ENCODE peak calls at places on chromosomes 11 and 22, in eight cellular contexts. U, Q, Y, M, A, R, V and C are unnamed samples.

GRCh38 chr11:17314232-17314547 is 37.4 kb upstream of the NCR3LG1 start:
- DNase-seq in U (no peak), Q (no peak), Y (peak; percentile 96), M (no peak), A (no peak), R (peak; percentile 49), V (no peak), C (no peak)

GRCh38 chr11:120132645-120133185 is 5.2 kb downstream of the TRIM29 start:
- DNase-seq in U (peak; percentile 23), Q (peak; percentile 16), Y (no peak), M (no peak), A (no peak), R (no peak), V (no peak), C (no peak)

GRCh38 chr11:110505514-110506284 is 76.0 kb downstream of the FDX1 start:
- DNase-seq in U (no peak), Q (no peak), Y (no peak), M (no peak), A (no peak), R (no peak), V (no peak), C (no peak)

GRCh38 chr11:1219446-1219835 is 3.4 kb upstream of the MUC5B start:
- DNase-seq in U (no peak), Q (peak; percentile 66), Y (no peak), M (no peak), A (no peak), R (no peak), V (no peak), C (peak; percentile 45)

GRCh38 chr11:119585038-119585666 is 143.8 kb downstream of the NECTIN1 start:
- DNase-seq in U (peak; percentile 40), Q (no peak), Y (no peak), M (no peak), A (no peak), R (peak; percentile 58), V (peak; percentile 49), C (no peak)

GRCh38 chr22:22235564-22235963 is 9.0 kb upstream of the VPREB1 start:
- DNase-seq in U (peak; percentile 73), Q (no peak), Y (peak; percentile 19), M (no peak), A (peak; percentile 27), R (peak; percentile 32), V (peak; percentile 44), C (peak; percentile 31)

GRCh38 chr11:73461335-73461840 is 85.2 kb downstream of the RELT start:
- DNase-seq in U (no peak), Q (no peak), Y (no peak), M (no peak), A (no peak), R (no peak), V (no peak), C (no peak)

GRCh38 chr11:79150320-79150719 is 290.5 kb downstream of the TENM4 start:
- DNase-seq in U (no peak), Q (no peak), Y (no peak), M (no peak), A (no peak), R (no peak), V (no peak), C (no peak)

GRCh38 chr22:36282078-36282831 is 29.3 kb downstream of the APOL1 start:
- DNase-seq in U (no peak), Q (peak; percentile 52), Y (no peak), M (no peak), A (no peak), R (no peak), V (no peak), C (peak; percentile 67)

GRCh38 chr22:39498368-39498767 is 3.7 kb upstream of the MIEF1 start:
- DNase-seq in U (no peak), Q (no peak), Y (no peak), M (no peak), A (no peak), R (no peak), V (no peak), C (no peak)

GRCh38 chr11:96021901-96022650 is 98.2 kb upstream of the MTMR2 start:
- DNase-seq in U (no peak), Q (no peak), Y (no peak), M (no peak), A (no peak), R (no peak), V (no peak), C (no peak)

GRCh38 chr22:50672041-50672440 is 582 bp upstream of the SHANK3 start:
- DNase-seq in U (no peak), Q (no peak), Y (no peak), M (no peak), A (no peak), R (no peak), V (no peak), C (no peak)

DNA sequence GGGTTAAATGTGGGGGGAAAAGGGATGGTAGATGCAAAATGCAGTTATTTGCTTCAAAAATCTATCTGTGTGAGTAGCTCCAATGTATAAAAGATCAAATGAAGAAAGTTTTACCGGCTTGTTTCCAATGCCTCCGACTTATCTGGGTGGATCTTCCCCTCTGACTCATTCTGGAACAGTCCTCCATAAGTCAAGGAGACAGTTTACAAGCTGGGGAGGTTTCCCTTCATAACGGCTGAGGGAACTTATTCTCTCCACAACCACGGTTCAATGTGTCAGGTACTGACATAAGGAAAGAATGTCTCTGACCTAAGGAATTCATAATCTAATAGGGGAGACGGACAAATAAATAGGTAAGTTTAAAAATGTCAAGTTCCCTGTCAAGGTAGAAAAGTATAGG is 49.7 kb upstream of the BIRC3 start:
- DNase-seq in U (peak; percentile 54), Q (no peak), Y (peak; percentile 68), M (no peak), A (peak; percentile 24), R (peak; percentile 81), V (no peak), C (no peak)
- H3K4me3 ChIP-seq in U (peak overlapping the region; percentile 45), Q (no peak overlapping the region), Y (peak overlapping the region; percentile 59), M (no peak overlapping the region), A (peak overlapping the region; percentile 51), R (peak overlapping the region; percentile 85), V (peak overlapping the region; percentile 42), C (peak overlapping the region; percentile 66)

GRCh38 chr11:64321026-64321425 is 3.1 kb downstream of the PRDX5 start:
- DNase-seq in U (no peak), Q (no peak), Y (no peak), M (no peak), A (no peak), R (no peak), V (peak; percentile 9), C (no peak)

GRCh38 chr11:64322925-64323260 is 5.0 kb downstream of the PRDX5 start:
- DNase-seq in U (no peak), Q (no peak), Y (no peak), M (no peak), A (no peak), R (no peak), V (no peak), C (no peak)

GRCh38 chr11:64320556-64320955 is 2.6 kb downstream of the PRDX5 start:
- DNase-seq in U (no peak), Q (peak; percentile 63), Y (no peak), M (no peak), A (no peak), R (no peak), V (peak; percentile 13), C (no peak)

GRCh38 chr11:64323373-64323772 is 5.5 kb downstream of the PRDX5 start:
- DNase-seq in U (no peak), Q (peak; percentile 41), Y (no peak), M (no peak), A (no peak), R (no peak), V (no peak), C (no peak)

DNA sequence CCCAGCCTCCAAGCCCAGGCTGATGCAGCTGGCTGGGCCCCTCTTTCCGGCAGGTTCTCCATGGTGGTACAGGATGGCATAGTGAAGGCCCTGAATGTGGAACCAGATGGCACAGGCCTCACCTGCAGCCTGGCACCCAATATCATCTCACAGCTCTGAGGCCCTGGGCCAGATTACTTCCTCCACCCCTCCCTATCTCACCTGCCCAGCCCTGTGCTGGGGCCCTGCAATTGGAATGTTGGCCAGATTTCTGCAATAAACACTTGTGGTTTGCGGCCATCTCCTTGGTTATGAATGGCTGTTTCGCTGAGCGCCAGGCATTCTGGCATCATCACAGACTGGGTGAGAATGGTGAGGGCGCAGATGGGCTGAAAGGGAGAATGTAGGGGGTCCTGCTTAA is 3.6 kb downstream of the PRDX5 start:
- DNase-seq in U (peak; percentile 74), Q (peak; percentile 83), Y (no peak), M (peak; percentile 81), A (no peak), R (peak; percentile 76), V (peak; percentile 63), C (no peak)
- H3K27ac ChIP-seq in U (peak overlapping the region; percentile 75), Q (peak overlapping the region; percentile 65), Y (no peak overlapping the region), M (no peak overlapping the region), A (no peak overlapping the region), R (no peak overlapping the region), V (peak overlapping the region; percentile 42), C (no peak overlapping the region)

DNA sequence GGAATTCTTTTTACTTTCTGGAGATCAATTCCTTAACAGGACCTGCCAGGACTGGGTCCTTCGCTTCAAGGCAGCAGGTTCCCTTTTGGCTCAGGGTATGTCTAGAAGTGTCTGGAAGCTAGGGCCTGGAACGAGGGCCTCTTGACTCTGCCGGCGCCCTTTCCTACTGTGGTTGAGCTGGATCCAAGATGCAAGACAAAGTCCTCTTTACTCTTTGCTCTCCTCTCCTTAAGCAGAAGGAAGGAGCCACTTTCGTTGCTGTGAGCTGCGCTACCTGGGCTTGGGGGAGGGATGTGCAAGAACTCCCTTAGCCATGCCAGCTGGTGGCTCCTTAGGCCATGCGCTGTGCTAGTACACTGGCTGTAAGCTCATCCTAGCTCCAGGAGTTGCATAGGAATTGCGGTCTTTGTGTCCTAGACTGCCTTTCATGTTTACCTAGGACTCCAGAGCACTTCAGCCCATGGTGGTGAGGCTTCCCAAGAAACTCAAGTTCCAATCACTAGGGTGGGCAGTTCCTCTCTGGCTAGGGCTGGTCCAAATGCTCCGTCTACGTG is 18.1 kb downstream of the GLB1L2 start:
- DNase-seq in U (peak; percentile 21), Q (no peak), Y (no peak), M (no peak), A (no peak), R (no peak), V (no peak), C (no peak)
- H3K4me3 ChIP-seq in U (no peak overlapping the region), Q (no peak overlapping the region), Y (no peak overlapping the region), M (no peak overlapping the region), A (no peak overlapping the region), R (no peak overlapping the region), V (no peak overlapping the region), C (no peak overlapping the region)

GRCh38 chr11:10864688-10865087 is 6.8 kb upstream of the ZBED5 start:
- DNase-seq in U (no peak), Q (no peak), Y (peak; percentile 62), M (no peak), A (no peak), R (no peak), V (no peak), C (no peak)
- H3K27ac ChIP-seq in U (no peak overlapping the region), Q (no peak overlapping the region), Y (no peak overlapping the region), M (peak overlapping the region; percentile 45), A (no peak overlapping the region), R (no peak overlapping the region), V (no peak overlapping the region), C (peak overlapping the region; percentile 91)